ENCODE peak calls at places on chromosomes 5 and 9, in four cellular contexts. Z is stimulated activated CD4-positive, alpha-beta T cell treated with anti-CD3 and anti-CD28 coated beads, Interleukin-1b, Interleukin-23, amount 100 ng/mL, for 48 hours; I is CMK; J is anterior cingulate cortex. N is an unnamed sample.

GRCh38 chr9:92138157-92138959 is 23.1 kb upstream of the SPTLC1 start:
- DNase-seq in J (no peak), I (no peak), Z (peak; percentile 70), N (peak; percentile 66)

GRCh38 chr5:153425914-153426313 is 64.6 kb upstream of the GRIA1 start:
- DNase-seq in I (no peak), J (no peak), Z (no peak), N (no peak)

GRCh38 chr5:150904479-150905311 is at the start of gene ZNF300:
- DNase-seq in J (peak; percentile 74), I (no peak), Z (peak; percentile 59), N (peak; percentile 85)

GRCh38 chr9:135334953-135335460 is 144.6 kb upstream of the PPP1R26 start:
- DNase-seq in J (no peak), Z (no peak), I (no peak), N (no peak)

GRCh38 chr5:97624861-97625260 is 441.8 kb upstream of the RIOK2 start:
- DNase-seq in J (no peak), I (no peak), Z (no peak), N (no peak)

GRCh38 chr5:95955996-95956899 is 5.4 kb downstream of the ELL2 start:
- DNase-seq in Z (no peak), I (no peak), J (no peak), N (peak; percentile 19)

GRCh38 chr9:16501098-16501663 is 369.3 kb downstream of the BNC2 start:
- DNase-seq in J (no peak), I (no peak), Z (no peak), N (no peak)

GRCh38 chr5:9069650-9070049 is 476.2 kb downstream of the SEMA5A start:
- DNase-seq in I (no peak), J (no peak), Z (no peak), N (no peak)

GRCh38 chr5:956941-957729 is 51.5 kb upstream of the NKD2 start:
- DNase-seq in J (no peak), Z (peak; percentile 66), I (peak; percentile 90), N (no peak)

GRCh38 chr9:69376651-69377050 is 51.6 kb downstream of the ENTREP1 start:
- DNase-seq in J (no peak), I (no peak), Z (no peak), N (no peak)

GRCh38 chr9:135349963-135350360 is 129.6 kb upstream of the PPP1R26 start:
- DNase-seq in J (no peak), Z (no peak), I (no peak), N (no peak)

GRCh38 chr5:39898731-39899130 is 474.0 kb upstream of the DAB2 start:
- DNase-seq in I (no peak), J (no peak), Z (no peak), N (no peak)

GRCh38 chr5:179451099-179451812 is 99.1 kb upstream of the RUFY1 start:
- DNase-seq in Z (no peak), J (no peak), I (no peak), N (peak; percentile 14)

GRCh38 chr9:101791938-101792337 is 53.5 kb upstream of the GRIN3A start:
- DNase-seq in Z (peak; percentile 5), I (peak; percentile 29), J (no peak), N (no peak)

N was measured in cerebellum.